ENCODE peak calls at places on chromosomes 11 and 22, in nine cellular contexts. H is stimulated activated CD4-positive, alpha-beta T cell treated with anti-CD3 and anti-CD28 coated beads, Interleukin-4, amount 100 ng/mL, for 48 hours; S is Calu3; E is nucleus accumbens; P is endothelial cell; G is fibroblast of the aortic adventitia; J is AG10803; B is OCI-LY7; I is NCI-H1436. K is an unnamed sample.

GRCh38 chr22:39612811-39613548 is 42.4 kb downstream of the CACNA1I start:
- DNase-seq in H (no peak), S (no peak), E (no peak), P (no peak), G (no peak), J (no peak), B (no peak), I (no peak), K (no peak)

GRCh38 chr11:1333860-1334259 is 24.4 kb upstream of the TOLLIP start:
- DNase-seq in H (no peak), S (no peak), E (no peak), P (no peak), G (no peak), J (no peak), B (no peak), I (no peak), K (no peak)

GRCh38 chr22:25104367-25104766 is 95.3 kb upstream of the CRYBB3 start:
- DNase-seq in H (no peak), S (no peak), E (no peak), P (no peak), G (no peak), J (no peak), B (no peak), I (no peak), K (no peak)

GRCh38 chr11:122814401-122814800 is 23.9 kb upstream of the CRTAM start:
- DNase-seq in H (no peak), S (peak; percentile 10), E (no peak), P (no peak), G (no peak), J (no peak), B (no peak), I (no peak), K (no peak)

GRCh38 chr11:2304156-2305139 is 2.6 kb downstream of the TSPAN32 start:
- DNase-seq in H (no peak), S (no peak), E (no peak), P (no peak), G (no peak), J (peak; percentile 17), B (no peak), I (no peak), K (no peak)

GRCh38 chr11:130420478-130421198 is 7.8 kb downstream of the ADAMTS8 start:
- DNase-seq in H (no peak), S (no peak), E (no peak), P (no peak), G (peak; percentile 68), J (no peak), B (no peak), I (no peak), K (no peak)

GRCh38 chr11:77063861-77064260 is 2.9 kb upstream of the CAPN5 start:
- DNase-seq in H (no peak), S (no peak), E (no peak), P (no peak), G (no peak), J (no peak), B (no peak), I (no peak), K (no peak)

GRCh38 chr11:64246874-64247728 is at the start of gene PPP1R14B:
- DNase-seq in H (peak; percentile 87), S (peak; percentile 95), E (peak; percentile 81), P (peak; percentile 84), G (peak; percentile 76), J (peak; percentile 80), B (peak; percentile 85), I (peak; percentile 73), K (peak; percentile 37)

GRCh38 chr22:45310331-45311032 is 748 bp downstream of the FAM118A start:
- DNase-seq in H (no peak), S (no peak), E (no peak), P (no peak), G (no peak), J (no peak), B (peak; percentile 40), I (no peak), K (no peak)

GRCh38 chr22:25199726-25200520 is at the start of gene CRYBB3:
- DNase-seq in H (no peak), S (no peak), E (no peak), P (no peak), G (no peak), J (no peak), B (no peak), I (no peak), K (no peak)

GRCh38 chr22:50182176-50183081 is 3.3 kb upstream of the TRABD start:
- DNase-seq in H (no peak), S (no peak), E (no peak), P (no peak), G (no peak), J (no peak), B (no peak), I (no peak), K (no peak)

GRCh38 chr11:87356428-87356827 is 318.7 kb downstream of the TMEM135 start:
- DNase-seq in H (no peak), S (no peak), E (no peak), P (no peak), G (no peak), J (no peak), B (peak; percentile 40), I (no peak), K (no peak)

GRCh38 chr22:44214187-44214586 is 33.5 kb downstream of the PARVG start:
- DNase-seq in H (no peak), S (no peak), E (no peak), P (no peak), G (no peak), J (no peak), B (no peak), I (no peak), K (no peak)

GRCh38 chr11:57791321-57792059 is 29.9 kb downstream of the CTNND1 start:
- DNase-seq in H (no peak), S (peak; percentile 79), E (no peak), P (no peak), G (no peak), J (no peak), B (no peak), I (no peak), K (no peak)

GRCh38 chr11:26025680-26026079 is 306.2 kb upstream of the ANO3 start:
- DNase-seq in H (no peak), S (no peak), E (no peak), P (no peak), G (peak; percentile 51), J (no peak), B (no peak), I (no peak), K (no peak)

GRCh38 chr11:100741866-100742625 is 55.0 kb downstream of the ARHGAP42 start:
- DNase-seq in H (no peak), S (no peak), E (no peak), P (no peak), G (no peak), J (no peak), B (no peak), I (no peak), K (no peak)

GRCh38 chr11:17394743-17395390 is 6.4 kb upstream of the KCNJ11 start:
- DNase-seq in H (no peak), S (no peak), E (no peak), P (no peak), G (no peak), J (no peak), B (no peak), I (no peak), K (no peak)

GRCh38 chr22:44379817-44380560 is 67.2 kb upstream of the SHISAL1 start:
- DNase-seq in H (no peak), S (no peak), E (no peak), P (no peak), G (no peak), J (no peak), B (no peak), I (no peak), K (no peak)

GRCh38 chr11:3094223-3094824 is 37.1 kb upstream of the CARS1 start:
- DNase-seq in H (no peak), S (no peak), E (no peak), P (no peak), G (no peak), J (no peak), B (no peak), I (no peak), K (no peak)

GRCh38 chr11:75428301-75428724 is 4.7 kb downstream of the KLHL35 start:
- DNase-seq in H (peak; percentile 47), S (peak; percentile 81), E (peak; percentile 83), P (no peak), G (peak; percentile 81), J (peak; percentile 85), B (peak; percentile 51), I (no peak), K (peak; percentile 70)

GRCh38 chr11:94557992-94558391 is 9.2 kb upstream of the PIWIL4 start:
- DNase-seq in H (no peak), S (no peak), E (no peak), P (no peak), G (peak; percentile 52), J (peak; percentile 72), B (no peak), I (no peak), K (no peak)

GRCh38 chr11:45754261-45754709 is 50.7 kb upstream of the SLC35C1 start:
- DNase-seq in H (no peak), S (no peak), E (no peak), P (no peak), G (peak; percentile 47), J (no peak), B (no peak), I (no peak), K (no peak)

GRCh38 chr11:107799245-107799859 is 59.2 kb downstream of the SLC35F2 start:
- DNase-seq in H (peak; percentile 54), S (peak; percentile 68), E (peak; percentile 41), P (peak; percentile 73), G (peak; percentile 78), J (peak; percentile 69), B (peak; percentile 71), I (peak; percentile 49), K (no peak)

GRCh38 chr22:20591660-20592310 is 84.4 kb downstream of the MED15 start:
- DNase-seq in H (no peak), S (peak; percentile 48), E (no peak), P (no peak), G (peak; percentile 16), J (peak; percentile 26), B (no peak), I (peak; percentile 46), K (peak; percentile 17)

GRCh38 chr11:1299621-1300020 is 9.8 kb downstream of the TOLLIP start:
- DNase-seq in H (no peak), S (no peak), E (no peak), P (no peak), G (no peak), J (no peak), B (no peak), I (no peak), K (no peak)

GRCh38 chr22:21642584-21643448 is 714 bp downstream of the SDF2L1 start:
- DNase-seq in H (peak; percentile 57), S (peak; percentile 81), E (peak; percentile 18), P (peak; percentile 75), G (peak; percentile 52), J (peak; percentile 35), B (peak; percentile 84), I (peak; percentile 35), K (no peak)

K was measured in non-pigmented ciliary epithelial cell.